ENCODE peak calls at places on chromosomes 12 and 14, in four cellular contexts. M is fibroblast of the aortic adventitia; N is stimulated activated CD8-positive, alpha-beta memory T cell treated with anti-CD3 and anti-CD28 coated beads, Interleukin-7, amount 100 ng/mL, for 1 hour; O is activated CD4-positive, alpha-beta T cell treated with anti-CD3 and anti-CD28 coated beads, Interleukin-2, amount 50 U/mL, for 48 hours. G is an unnamed sample.

GRCh38 chr14:103155013-103155412 is 31.8 kb downstream of the TNFAIP2 start:
- DNase-seq in M (peak; percentile 69), N (no peak), O (no peak), G (peak; percentile 79)

GRCh38 chr14:31926652-31927347 is 150.3 kb upstream of the ARHGAP5 start:
- DNase-seq in M (no peak), N (no peak), O (no peak), G (no peak)

GRCh38 chr14:96125536-96125935 is 79.1 kb upstream of the BDKRB2 start:
- DNase-seq in M (peak; percentile 42), N (no peak), O (no peak), G (peak; percentile 54)

GRCh38 chr12:132700212-132700913 is 10.3 kb upstream of the PGAM5 start:
- DNase-seq in M (peak; percentile 15), N (no peak), O (no peak), G (peak; percentile 63)

GRCh38 chr12:26124491-26125450 is at the start of gene BHLHE41:
- DNase-seq in M (peak; percentile 64), N (no peak), O (peak; percentile 17), G (peak; percentile 30)

GRCh38 chr14:36174767-36175424 is 1.6 kb downstream of the PTCSC3 start:
- DNase-seq in M (no peak), N (no peak), O (no peak), G (no peak)

GRCh38 chr12:96226801-96227348 is 32.7 kb downstream of the ELK3 start:
- DNase-seq in M (no peak), N (no peak), O (no peak), G (no peak)

GRCh38 chr14:72544615-72545387 is 349.1 kb downstream of the DPF3 start:
- DNase-seq in M (no peak), N (no peak), O (no peak), G (no peak)

GRCh38 chr12:117829108-117829507 is 139.7 kb downstream of the KSR2 start:
- DNase-seq in M (no peak), N (no peak), O (no peak), G (no peak)

GRCh38 chr14:63045612-63046320 is 508 bp upstream of the KCNH5 start:
- DNase-seq in M (peak; percentile 23), N (no peak), O (no peak), G (peak; percentile 21)

GRCh38 chr14:99774526-99775307 is 18.5 kb upstream of the EML1 start:
- DNase-seq in M (peak; percentile 46), N (no peak), O (no peak), G (no peak)

GRCh38 chr14:61570188-61570960 is 124.9 kb upstream of the HIF1A start:
- DNase-seq in M (peak; percentile 75), N (no peak), O (no peak), G (peak; percentile 49)

GRCh38 chr12:13165578-13166120 is 30.9 kb upstream of the EMP1 start:
- DNase-seq in M (peak; percentile 75), N (peak; percentile 31), O (peak; percentile 87), G (peak; percentile 83)

GRCh38 chr14:105486333-105486973 is at the start of gene CRIP1:
- DNase-seq in M (no peak), N (no peak), O (no peak), G (no peak)

GRCh38 chr12:116882742-116883141 is 1.5 kb upstream of the HRK start:
- DNase-seq in M (peak; percentile 64), N (no peak), O (no peak), G (peak; percentile 52)

GRCh38 chr12:92362785-92363184 is 217.1 kb upstream of the BTG1 start:
- DNase-seq in M (no peak), N (no peak), O (no peak), G (no peak)

GRCh38 chr14:22689186-22689585 is 45.0 kb upstream of the OR6J1 start:
- DNase-seq in M (peak; percentile 98), N (no peak), O (peak; percentile 13), G (peak; percentile 92)

GRCh38 chr12:24020391-24021163 is 71.1 kb upstream of the SOX5 start:
- DNase-seq in M (no peak), N (no peak), O (no peak), G (no peak)

GRCh38 chr14:83071888-83072501 is 1538.3 kb upstream of the SEL1L start:
- DNase-seq in M (no peak), N (no peak), O (no peak), G (peak; percentile 25)

GRCh38 chr14:100330007-100330344 is 6.8 kb downstream of the SLC25A47 start:
- DNase-seq in M (no peak), N (no peak), O (no peak), G (no peak)

GRCh38 chr12:79274571-79275064 is 410.0 kb downstream of the SYT1 start:
- DNase-seq in M (peak; percentile 25), N (no peak), O (no peak), G (peak; percentile 28)

GRCh38 chr12:94248582-94248981 is 100.2 kb downstream of the PLXNC1 start:
- DNase-seq in M (no peak), N (no peak), O (no peak), G (no peak)

GRCh38 chr12:561908-562593 is 101.2 kb downstream of the NINJ2 start:
- DNase-seq in M (no peak), N (no peak), O (no peak), G (no peak)

GRCh38 chr12:66118240-66118891 is 12.2 kb downstream of the LLPH start:
- DNase-seq in M (no peak), N (no peak), O (no peak), G (peak; percentile 50)

GRCh38 chr12:53579545-53579955 is 46.6 kb downstream of the ATF7 start:
- DNase-seq in M (no peak), N (no peak), O (no peak), G (no peak)

GRCh38 chr14:68328509-68328908 is 464.4 kb downstream of the ZFP36L1 start:
- DNase-seq in M (no peak), N (no peak), O (no peak), G (no peak)

GRCh38 chr12:13198921-13199320 is 2.4 kb downstream of the EMP1 start:
- DNase-seq in M (peak; percentile 68), N (no peak), O (no peak), G (peak; percentile 69)

GRCh38 chr14:90058876-90059458 is 2.8 kb upstream of the KCNK13 start:
- DNase-seq in M (no peak), N (no peak), O (no peak), G (no peak)

GRCh38 chr14:99527427-99528076 is 46.3 kb downstream of the CCNK start:
- DNase-seq in M (no peak), N (no peak), O (no peak), G (no peak)

GRCh38 chr14:99574099-99574880 is 29.7 kb downstream of the CCDC85C start:
- DNase-seq in M (peak; percentile 92), N (no peak), O (no peak), G (no peak)

GRCh38 chr14:89067293-89067972 is 243.0 kb downstream of the TTC8 start:
- DNase-seq in M (no peak), N (no peak), O (no peak), G (no peak)

GRCh38 chr14:90132821-90133570 is 71.2 kb downstream of the KCNK13 start:
- DNase-seq in M (no peak), N (no peak), O (no peak), G (no peak)

GRCh38 chr14:66600416-66600815 is 92.5 kb downstream of the GPHN start:
- DNase-seq in M (peak; percentile 18), N (no peak), O (no peak), G (peak; percentile 62)

GRCh38 chr12:107670999-107671643 is 14.5 kb upstream of the PWP1 start:
- DNase-seq in M (no peak), N (no peak), O (peak; percentile 56), G (peak; percentile 12)

GRCh38 chr14:43479751-43480150 is 1027.3 kb downstream of the FSCB start:
- DNase-seq in M (no peak), N (no peak), O (no peak), G (no peak)

GRCh38 chr12:820336-820735 is 68.0 kb downstream of the WNK1 start:
- DNase-seq in M (no peak), N (no peak), O (no peak), G (no peak)

GRCh38 chr14:105168496-105168978 is at the start of gene JAG2:
- DNase-seq in M (peak; percentile 14), N (no peak), O (peak; percentile 65), G (no peak)

GRCh38 chr12:127280393-127281275 is 986.3 kb upstream of the TMEM132C start:
- DNase-seq in M (no peak), N (peak; percentile 24), O (peak; percentile 80), G (peak; percentile 22)

GRCh38 chr12:90909069-90909676 is 45.8 kb downstream of the CCER1 start:
- DNase-seq in M (peak; percentile 82), N (no peak), O (no peak), G (peak; percentile 73)

GRCh38 chr14:64928239-64929002 is 14.1 kb downstream of the GPX2 start:
- DNase-seq in M (no peak), N (no peak), O (no peak), G (no peak)

G was measured in fibroblast of mammary gland.